ENCODE peak calls at places on chromosomes 3 and 15, in four cellular contexts. G is WTC11, B is HepG2, D is K562. L is an unnamed sample.

GRCh38 chr3:150469031-150469930 is 61.2 kb downstream of the TSC22D2 start:
- DNase-seq in G (no peak), B (peak; percentile 39), D (peak; percentile 43), L (peak; percentile 10)

GRCh38 chr15:85282504-85283115 is 97.8 kb upstream of the AKAP13 start:
- DNase-seq in G (no peak), D (no peak), B (no peak), L (no peak)

GRCh38 chr3:152610621-152611020 is 224.3 kb upstream of the P2RY1 start:
- DNase-seq in B (no peak), G (peak; percentile 23), D (no peak), L (no peak)

GRCh38 chr3:30269751-30270445 is 336.5 kb upstream of the TGFBR2 start:
- DNase-seq in D (no peak), G (no peak), B (no peak), L (no peak)

GRCh38 chr3:160583451-160583850 is 18.1 kb upstream of the KPNA4 start:
- DNase-seq in D (no peak), G (no peak), B (no peak), L (no peak)

GRCh38 chr15:101325263-101326025 is 30.4 kb upstream of the SNRPA1 start:
- DNase-seq in G (no peak), D (no peak), B (no peak), L (no peak)

GRCh38 chr3:105354429-105354828 is 12.3 kb upstream of the ALCAM start:
- DNase-seq in B (no peak), G (peak; percentile 17), D (no peak), L (no peak)

GRCh38 chr15:44215594-44215993 is 20.5 kb upstream of the FRMD5 start:
- DNase-seq in G (no peak), D (no peak), B (peak; percentile 74), L (no peak)

GRCh38 chr15:66615175-66615495 is 49.3 kb upstream of the LCTL start:
- DNase-seq in B (no peak), D (no peak), G (no peak), L (no peak)

GRCh38 chr15:49675051-49675450 is 54.2 kb downstream of the DTWD1 start:
- DNase-seq in B (peak; percentile 9), G (no peak), D (no peak), L (no peak)

GRCh38 chr15:83110361-83110760 is 2.9 kb downstream of the TM6SF1 start:
- DNase-seq in D (no peak), G (no peak), B (no peak), L (no peak)

GRCh38 chr3:5264896-5265770 is 77.6 kb downstream of the EDEM1 start:
- DNase-seq in G (no peak), D (no peak), B (no peak), L (no peak)

GRCh38 chr15:42144841-42145375 is 11.5 kb downstream of the PLA2G4F start:
- DNase-seq in D (no peak), B (no peak), G (peak; percentile 1), L (no peak)

GRCh38 chr3:171556574-171557145 is 96.5 kb upstream of the TNIK start:
- DNase-seq in B (no peak), D (peak; percentile 26), G (no peak), L (no peak)

GRCh38 chr3:181711325-181712135 is at the start of gene SOX2:
- DNase-seq in B (peak; percentile 67), G (peak; percentile 88), D (peak; percentile 68), L (peak; percentile 76)

GRCh38 chr3:141920701-141921100 is 44.3 kb downstream of the ATP1B3 start:
- DNase-seq in D (no peak), G (no peak), B (no peak), L (no peak)

GRCh38 chr3:125143982-125144652 is 68.4 kb downstream of the SLC12A8 start:
- DNase-seq in D (no peak), B (no peak), G (no peak), L (no peak)

GRCh38 chr3:61872077-61872706 is 310.8 kb downstream of the PTPRG start:
- DNase-seq in G (peak; percentile 46), D (no peak), B (no peak), L (no peak)

GRCh38 chr15:59221479-59221878 is 14.8 kb downstream of the LDHAL6B start:
- DNase-seq in G (no peak), D (no peak), B (no peak), L (no peak)

GRCh38 chr3:73037369-73037699 is 24.1 kb upstream of the EBLN2 start:
- DNase-seq in D (no peak), B (peak; percentile 10), G (no peak), L (no peak)

GRCh38 chr15:75696303-75696657 is 16.4 kb downstream of the CSPG4 start:
- DNase-seq in G (no peak), D (no peak), B (no peak), L (no peak)

GRCh38 chr3:59895972-59896371 is 846.1 kb upstream of the CFAP20DC start:
- DNase-seq in G (no peak), D (no peak), B (no peak), L (no peak)

GRCh38 chr15:92332125-92332899 is 61.4 kb upstream of the ST8SIA2 start:
- DNase-seq in D (no peak), B (no peak), G (no peak), L (no peak)

GRCh38 chr3:184559336-184559735 is 2.2 kb upstream of the EPHB3 start:
- DNase-seq in B (peak; percentile 65), G (no peak), D (no peak), L (no peak)

GRCh38 chr3:188853896-188854295 is 317.9 kb upstream of the TPRG1 start:
- DNase-seq in G (no peak), B (no peak), D (no peak), L (no peak)

GRCh38 chr3:59108091-59108815 is 58.4 kb upstream of the CFAP20DC start:
- DNase-seq in D (no peak), G (no peak), B (no peak), L (no peak)

DNA sequence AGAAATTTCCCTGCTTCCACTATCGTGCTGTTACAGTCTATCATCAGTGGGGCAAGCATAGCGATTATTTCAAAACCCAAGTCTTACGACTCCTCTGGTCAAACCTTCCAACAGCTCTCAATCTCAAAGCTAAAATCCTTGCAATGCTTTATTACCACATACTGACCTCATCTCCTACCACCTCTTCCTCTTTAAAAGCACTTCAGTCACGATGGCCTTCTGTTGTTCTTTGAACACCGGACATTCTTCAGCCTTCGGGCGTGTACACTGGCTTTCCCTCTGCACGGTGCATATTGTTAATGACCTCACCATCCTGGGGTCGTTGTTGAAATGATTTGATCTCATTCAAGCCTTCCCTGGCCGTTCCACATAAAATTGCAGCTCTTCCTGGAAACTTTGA is 31.1 kb downstream of the MAGEL2 start:
- DNase-seq in B (peak; percentile 6), D (no peak), G (no peak), L (no peak)
- TF ChIP-seq ELF4 in B (no peak), D (no peak), G (no peak), L (no peak)

GRCh38 chr3:99875573-99875924 is 57.9 kb downstream of the CMSS1 start:
- DNase-seq in G (no peak), D (peak; percentile 13), B (peak; percentile 39), L (no peak)

GRCh38 chr3:99875925-99876781 is 58.5 kb downstream of the CMSS1 start:
- DNase-seq in D (peak; percentile 63), B (peak; percentile 74), G (peak; percentile 91), L (peak; percentile 77)

GRCh38 chr3:99879275-99879674 is 61.6 kb downstream of the CMSS1 start:
- DNase-seq in D (no peak), B (no peak), G (no peak), L (no peak)

GRCh38 chr3:99877180-99877579 is 59.5 kb downstream of the CMSS1 start:
- DNase-seq in D (no peak), B (no peak), G (no peak), L (no peak)

GRCh38 chr3:99878005-99878404 is 60.3 kb downstream of the CMSS1 start:
- DNase-seq in G (no peak), D (peak; percentile 26), B (peak; percentile 67), L (no peak)
- TF ChIP-seq ELF4 in G (no peak), D (no peak), B (no peak), L (no peak)

GRCh38 chr15:25946241-25946786 is 83.2 kb upstream of the ATP10A start:
- DNase-seq in D (no peak), B (no peak), G (peak; percentile 33), L (no peak)

GRCh38 chr15:25944386-25944785 is 81.3 kb upstream of the ATP10A start:
- DNase-seq in D (no peak), B (no peak), G (peak; percentile 26), L (no peak)

GRCh38 chr15:25950014-25950413 is 86.9 kb upstream of the ATP10A start:
- DNase-seq in B (no peak), D (no peak), G (no peak), L (no peak)

GRCh38 chr15:25943831-25944230 is 80.7 kb upstream of the ATP10A start:
- DNase-seq in B (no peak), D (no peak), G (no peak), L (no peak)

GRCh38 chr15:25947336-25948080 is 84.4 kb upstream of the ATP10A start:
- DNase-seq in G (peak; percentile 51), D (no peak), B (no peak), L (no peak)
- TF ChIP-seq ELF4 in G (no peak), D (no peak), B (no peak), L (no peak)

GRCh38 chr3:49295489-49296058 is 18.5 kb upstream of the C3orf62 start:
- DNase-seq in D (peak; percentile 25), G (peak; percentile 18), B (peak; percentile 35), L (peak; percentile 37)
- TF ChIP-seq ELF4 in D (no peak), G (no peak), B (no peak), L (no peak)

DNA sequence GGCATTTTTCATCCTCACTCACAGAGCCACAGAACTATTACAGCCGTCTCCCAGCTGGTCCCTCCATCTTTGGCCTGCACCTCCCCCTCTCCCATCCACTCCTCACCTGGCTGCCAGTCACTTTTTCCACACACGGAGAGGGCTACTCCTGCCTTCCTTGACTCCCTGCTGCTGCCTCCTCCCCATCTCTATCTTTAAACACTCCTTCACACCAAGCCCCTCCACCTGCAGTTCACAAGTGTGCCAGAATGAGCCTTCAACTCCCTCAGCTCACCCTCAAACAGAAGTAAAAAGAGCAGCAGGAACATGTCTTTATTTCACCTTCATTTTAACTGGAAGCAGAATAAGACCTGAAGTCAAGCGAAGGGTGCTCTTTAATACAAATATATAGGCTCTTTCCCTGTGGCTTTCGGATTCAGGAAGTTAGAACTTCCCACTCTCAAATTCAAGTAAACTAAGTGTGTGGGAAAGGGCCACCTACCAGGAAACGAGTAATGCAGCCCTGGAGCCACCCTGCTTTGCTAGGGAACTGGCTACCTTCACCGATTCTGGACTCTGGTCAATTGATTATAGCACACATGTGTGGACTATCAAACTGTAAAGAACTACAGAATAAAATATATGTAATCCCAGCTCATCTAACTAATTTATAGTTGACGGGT is 116.6 kb downstream of the SENP2 start:
- DNase-seq in D (no peak), G (no peak), B (no peak), L (peak; percentile 14)
- TF ChIP-seq ELF4 in D (no peak), G (no peak), B (no peak), L (no peak)

GRCh38 chr3:193243571-193243970 is 2.5 kb downstream of the PLAAT1 start:
- DNase-seq in G (no peak), D (no peak), B (no peak), L (no peak)

GRCh38 chr3:193240850-193241706 is at the start of gene PLAAT1:
- DNase-seq in B (no peak), G (peak; percentile 68), D (peak; percentile 78), L (peak; percentile 84)

GRCh38 chr3:193236990-193237389 is 4.0 kb upstream of the PLAAT1 start:
- DNase-seq in G (no peak), B (no peak), D (no peak), L (no peak)

GRCh38 chr3:193240436-193240849 is 579 bp upstream of the PLAAT1 start:
- DNase-seq in D (no peak), B (no peak), G (peak; percentile 25), L (peak; percentile 8)
- TF ChIP-seq ELF4 in D (no peak), B (no peak), G (no peak), L (no peak)